ENCODE peak calls at places on chromosomes 6 and 20, in four cellular contexts. B, F, R and Y are unnamed samples.

GRCh38 chr20:7798176-7798575 is 142.1 kb downstream of the HAO1 start:
- DNase-seq in B (no peak), F (no peak), R (no peak), Y (no peak)

GRCh38 chr6:2412731-2413130 is 167.3 kb upstream of the GMDS start:
- DNase-seq in B (no peak), F (no peak), R (no peak), Y (no peak)

GRCh38 chr20:38195521-38195920 is 30.5 kb upstream of the TGM2 start:
- DNase-seq in B (no peak), F (no peak), R (no peak), Y (no peak)

GRCh38 chr6:71608646-71609045 is 277.7 kb upstream of the RIMS1 start:
- DNase-seq in B (no peak), F (no peak), R (no peak), Y (no peak)

GRCh38 chr20:58714923-58715708 is 22.5 kb downstream of the NPEPL1 start:
- DNase-seq in B (no peak), F (no peak), R (no peak), Y (no peak)

GRCh38 chr6:65927141-65927540 is 220.1 kb upstream of the EYS start:
- DNase-seq in B (no peak), F (no peak), R (no peak), Y (no peak)

GRCh38 chr6:32666420-32667300 is at the start of gene HLA-DQB1:
- DNase-seq in B (peak; percentile 11), F (peak; percentile 85), R (no peak), Y (peak; percentile 23)

GRCh38 chr20:18909254-18909653 is 95.7 kb downstream of the SCP2D1 start:
- DNase-seq in B (no peak), F (no peak), R (no peak), Y (no peak)

GRCh38 chr6:25136879-25137278 is 142.3 kb upstream of the CARMIL1 start:
- DNase-seq in B (no peak), F (no peak), R (no peak), Y (no peak)

GRCh38 chr20:32823737-32824588 is 4.2 kb downstream of the MAPRE1 start:
- DNase-seq in B (no peak), F (no peak), R (no peak), Y (no peak)

GRCh38 chr20:32820000-32820697 is 395 bp downstream of the MAPRE1 start:
- DNase-seq in B (peak; percentile 95), F (peak; percentile 90), R (peak; percentile 78), Y (peak; percentile 93)

GRCh38 chr20:32822189-32822588 is 2.4 kb downstream of the MAPRE1 start:
- DNase-seq in B (no peak), F (no peak), R (no peak), Y (no peak)

GRCh38 chr20:32823078-32823477 is 3.3 kb downstream of the MAPRE1 start:
- DNase-seq in B (no peak), F (no peak), R (no peak), Y (no peak)

DNA sequence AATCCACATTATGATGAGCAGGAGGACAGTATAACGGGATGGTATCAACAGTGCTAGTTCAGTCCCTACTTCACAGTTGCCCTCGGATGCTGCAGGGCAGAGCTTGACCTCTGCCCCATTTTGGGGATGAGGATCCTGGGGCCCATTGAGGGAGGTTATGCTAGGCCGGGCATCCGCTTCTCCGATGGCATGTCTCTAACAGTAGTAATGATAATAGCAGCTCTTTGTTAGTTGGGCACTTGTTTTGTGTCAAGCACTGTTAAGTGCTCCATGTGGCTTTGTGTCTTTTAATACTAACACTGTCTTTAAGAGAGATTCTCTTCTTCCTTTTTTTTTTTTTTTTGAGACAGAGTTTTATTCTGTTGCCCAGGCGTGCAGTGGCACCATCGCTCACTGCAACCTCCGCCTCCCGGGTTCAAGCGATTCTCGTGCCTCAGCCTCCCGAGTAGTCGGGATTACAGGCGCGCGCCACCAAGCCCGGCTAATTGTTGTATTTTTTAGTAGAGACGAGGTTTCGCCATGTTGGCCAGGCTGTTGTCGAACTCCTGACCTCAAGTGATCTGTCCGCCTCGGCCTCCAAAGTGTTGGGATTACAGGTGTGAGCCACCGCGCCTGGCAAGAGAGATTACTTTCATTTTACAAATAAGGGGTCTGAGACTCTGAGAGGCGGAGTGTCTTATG is 1.1 kb downstream of the MAPRE1 start:
- DNase-seq in B (no peak), F (peak; percentile 63), R (no peak), Y (no peak)
- TF ChIP-seq CTCF in B (no peak), F (no peak), R (no peak), Y (no peak)

DNA sequence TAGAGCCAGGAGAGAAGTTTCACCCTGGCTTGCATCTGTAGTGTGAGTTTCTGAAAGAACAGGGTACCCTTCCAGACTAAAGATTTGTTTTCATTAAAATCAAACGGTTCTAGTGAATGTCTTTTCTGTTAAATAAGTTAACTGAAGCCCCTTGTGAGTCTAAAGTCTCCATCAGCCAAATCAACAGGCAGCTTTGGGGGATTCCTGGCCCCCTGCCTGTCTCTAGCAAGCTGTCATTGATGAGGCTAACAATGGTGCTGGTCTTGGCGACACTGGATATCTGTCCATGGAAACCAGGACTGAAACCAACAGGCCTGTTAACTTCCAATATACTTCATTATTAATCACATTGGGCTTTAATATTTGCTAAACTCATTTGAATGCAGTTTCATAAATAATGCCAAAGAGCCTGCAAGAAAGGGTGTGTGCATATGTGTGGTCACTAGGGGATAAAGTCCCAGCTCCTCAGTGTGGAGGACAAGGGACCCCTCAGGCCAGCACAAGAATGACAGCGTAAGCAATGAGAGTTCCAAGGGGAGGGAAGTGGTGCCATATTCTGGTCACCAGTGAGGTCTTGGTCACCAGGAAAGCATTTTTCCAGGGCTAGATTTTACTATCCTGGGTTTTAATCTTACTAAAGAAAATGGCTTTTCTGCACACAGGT is 9.1 kb upstream of the RNF182 start:
- DNase-seq in B (no peak), F (no peak), R (no peak), Y (no peak)
- TF ChIP-seq CTCF in B (peak; percentile 16), F (no peak), R (no peak), Y (no peak)

GRCh38 chr6:73610444-73611275 is 43.1 kb downstream of the SLC17A5 start:
- DNase-seq in B (no peak), F (peak; percentile 51), R (no peak), Y (no peak)
- TF ChIP-seq CTCF in B (peak; percentile 64), F (peak; percentile 83), R (peak; percentile 71), Y (peak; percentile 79)

DNA sequence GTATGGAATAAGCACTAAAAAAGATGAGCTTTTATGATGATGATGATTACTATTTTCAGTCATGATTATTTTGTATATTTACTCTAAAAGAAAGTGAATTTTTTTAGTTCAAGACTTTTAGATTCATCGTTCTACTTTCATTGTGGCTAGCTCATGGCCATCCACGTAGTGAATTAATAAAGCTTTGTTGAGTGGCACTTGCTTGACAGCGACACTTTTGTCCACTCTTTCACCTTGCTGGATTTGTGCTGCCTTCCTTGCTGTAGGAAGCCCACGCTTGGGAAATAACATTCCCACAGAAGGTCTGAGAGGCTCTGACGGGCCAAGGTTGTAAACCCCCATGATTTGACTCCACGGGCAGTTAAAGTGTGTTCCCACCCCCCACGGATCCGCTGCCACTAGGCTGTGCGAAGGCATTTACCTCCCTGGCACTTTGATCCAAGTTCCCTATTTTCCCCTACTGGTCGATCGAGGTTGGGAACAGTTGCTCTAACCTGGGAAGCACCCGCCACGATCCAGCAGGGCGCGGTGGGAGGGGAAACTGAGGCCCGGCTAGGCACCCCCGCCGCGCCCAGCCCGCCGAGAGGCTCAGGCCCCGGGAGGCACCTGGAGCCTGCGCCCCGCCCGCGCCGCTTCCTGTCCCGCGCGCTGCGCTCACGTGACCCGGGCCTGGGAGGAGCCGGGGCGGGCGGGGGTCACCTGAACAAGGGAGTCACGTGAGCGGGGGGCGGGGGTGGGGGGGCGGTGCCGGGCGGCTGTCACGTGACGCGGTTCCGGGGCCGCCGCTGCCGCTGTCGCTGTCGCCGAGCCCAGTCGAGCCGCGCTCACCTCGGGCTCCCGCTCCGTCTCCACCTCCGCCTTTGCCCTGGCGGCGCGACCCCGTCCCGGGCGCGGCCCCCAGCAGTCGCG is at the start of gene IGF2R:
- DNase-seq in B (peak; percentile 85), F (peak; percentile 96), R (peak; percentile 96), Y (peak; percentile 75)
- TF ChIP-seq CTCF in B (peak; percentile 32), F (no peak), R (no peak), Y (peak; percentile 51)

DNA sequence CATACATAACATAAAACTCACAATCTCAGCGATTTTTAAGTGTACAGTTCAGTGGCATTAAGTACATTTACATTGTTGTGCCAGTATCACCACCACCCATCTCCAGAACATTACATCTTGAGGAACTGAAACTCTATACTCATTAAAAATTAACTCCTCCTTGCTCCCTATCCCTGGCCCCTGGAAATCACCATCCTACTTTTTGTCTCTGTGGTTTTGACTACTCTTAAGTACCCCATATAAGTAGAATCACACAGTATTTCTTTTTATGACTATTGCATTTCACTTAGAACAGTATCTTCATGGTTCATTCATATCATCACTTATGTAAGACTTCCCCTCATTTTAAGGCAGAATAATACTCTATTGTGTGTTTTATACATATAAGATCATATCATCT is 1108.1 kb downstream of the GRIK2 start:
- DNase-seq in B (no peak), F (no peak), R (no peak), Y (no peak)
- TF ChIP-seq CTCF in B (no peak), F (no peak), R (no peak), Y (no peak)

DNA sequence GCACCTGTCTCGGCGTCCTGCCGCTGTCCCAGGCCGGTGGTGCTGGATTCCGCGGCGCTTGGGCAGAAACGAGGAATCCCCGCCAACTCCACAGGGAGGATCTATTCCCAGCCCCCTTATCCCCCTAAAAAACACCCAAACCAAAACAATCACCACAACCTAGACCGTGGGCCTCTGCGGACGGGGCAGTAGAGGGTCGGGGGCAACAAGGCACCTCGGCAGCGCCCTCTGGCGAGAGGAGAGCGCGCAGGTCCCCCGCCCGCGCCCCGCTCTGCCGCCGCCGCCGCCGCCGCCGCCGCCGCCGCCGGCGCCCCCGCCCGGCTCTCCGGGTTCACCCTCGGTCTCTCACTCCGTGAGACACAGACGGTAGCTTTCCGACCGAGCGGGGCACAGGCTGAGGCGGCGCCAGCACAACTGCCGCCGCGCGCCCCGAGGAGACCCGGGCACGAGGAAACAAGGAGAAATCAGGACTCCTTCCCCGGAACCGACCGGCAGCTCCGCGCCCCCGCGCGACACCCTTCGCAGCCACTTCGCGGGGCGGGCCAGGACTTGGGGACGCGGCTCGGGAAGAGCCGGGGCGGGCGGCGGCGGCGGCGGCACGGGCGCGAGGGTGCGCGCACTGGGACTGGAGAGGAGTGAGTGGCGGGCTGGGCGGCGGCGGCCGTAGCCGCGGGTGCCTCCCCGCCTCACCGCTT is at the start of gene SLC35F1:
- DNase-seq in B (peak; percentile 69), F (no peak), R (peak; percentile 50), Y (peak; percentile 84)
- TF ChIP-seq CTCF in B (peak; percentile 71), F (no peak), R (no peak), Y (peak; percentile 76)

DNA sequence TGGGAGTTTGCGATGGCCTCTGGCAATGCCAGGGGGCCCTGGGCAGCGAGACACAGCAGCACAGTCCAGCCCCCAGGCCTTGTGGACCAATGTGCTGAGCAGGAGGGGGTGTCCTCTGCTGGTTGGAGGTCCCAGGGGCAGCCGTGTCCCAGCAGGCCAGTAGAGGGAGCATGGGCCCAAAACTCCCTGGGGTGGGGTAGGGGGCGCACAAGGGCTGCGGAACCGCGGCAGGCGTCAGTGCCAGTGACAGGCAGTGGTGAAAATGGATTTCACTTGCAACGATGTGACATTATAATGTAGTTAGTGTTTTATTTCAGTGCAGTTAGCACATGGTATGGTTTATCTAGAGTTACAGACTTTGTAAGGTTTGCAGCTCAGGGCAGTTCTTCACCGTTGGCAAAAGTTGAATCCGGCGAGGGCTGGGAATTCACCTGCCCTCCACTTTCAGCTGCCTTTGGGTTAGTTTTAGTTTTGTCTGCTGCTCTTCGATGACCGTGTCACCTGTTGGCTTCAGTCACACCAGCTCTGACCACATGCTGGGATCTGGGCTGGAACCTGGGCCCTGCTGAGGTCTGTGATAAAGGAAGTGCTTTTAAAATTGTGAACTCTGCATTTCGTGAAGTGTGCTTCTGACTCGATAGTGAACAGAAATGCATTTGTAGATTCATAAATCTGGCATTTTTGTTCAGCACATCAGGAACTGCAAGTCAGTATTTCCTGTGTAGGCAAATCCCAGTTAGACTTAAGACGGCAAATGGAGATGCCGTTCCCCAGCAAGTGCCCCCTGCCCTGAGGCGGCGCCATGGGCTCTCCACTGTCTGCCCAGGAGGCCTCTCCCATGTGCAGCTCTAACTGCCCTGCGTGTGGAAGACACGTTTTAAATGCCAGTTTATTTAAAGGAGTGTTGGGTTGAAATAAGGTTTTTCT is 46.8 kb downstream of the PYGB start:
- DNase-seq in B (peak; percentile 65), F (peak; percentile 77), R (no peak), Y (peak; percentile 58)
- TF ChIP-seq CTCF in B (peak; percentile 85), F (peak; percentile 99), R (peak; percentile 72), Y (peak; percentile 74)

GRCh38 chr20:60507087-60507684 is 549.0 kb downstream of the CDH26 start:
- DNase-seq in B (no peak), F (no peak), R (no peak), Y (no peak)
- TF ChIP-seq CTCF in B (no peak), F (no peak), R (no peak), Y (no peak)